ENCODE peak calls at places on chromosomes 12 and 14, in ten cellular contexts. One of them, this sample, is unnamed.

GRCh38 chr12:118135788-118136558 is at the start of gene PEBP1:
- DNase-seq in HCT116: peak; percentile 85
- DNase-seq in tibial nerve: peak; percentile 94
- DNase-seq in right lobe of liver: peak; percentile 98
- DNase-seq in neuronal stem cell: peak; percentile 75
- DNase-seq in pancreas: peak; percentile 96
- DNase-seq in left lung: peak; percentile 99
- DNase-seq in endothelial cell of umbilical vein: peak; percentile 94
- DNase-seq in body of pancreas: peak; percentile 96
- DNase-seq in esophagus squamous epithelium: peak; percentile 60
- DNase-seq in this sample: peak; percentile 98

GRCh38 chr12:108357834-108358579 is 18.9 kb upstream of the CMKLR1 start:
- DNase-seq in HCT116: no peak
- DNase-seq in tibial nerve: no peak
- DNase-seq in right lobe of liver: no peak
- DNase-seq in neuronal stem cell: no peak
- DNase-seq in pancreas: no peak
- DNase-seq in left lung: no peak
- DNase-seq in endothelial cell of umbilical vein: no peak
- DNase-seq in body of pancreas: no peak
- DNase-seq in esophagus squamous epithelium: no peak
- DNase-seq in this sample: no peak

GRCh38 chr14:60349663-60350365 is 100.8 kb downstream of the PPM1A start:
- DNase-seq in HCT116: peak; percentile 39
- DNase-seq in tibial nerve: no peak
- DNase-seq in right lobe of liver: no peak
- DNase-seq in neuronal stem cell: no peak
- DNase-seq in pancreas: no peak
- DNase-seq in left lung: no peak
- DNase-seq in endothelial cell of umbilical vein: peak; percentile 51
- DNase-seq in body of pancreas: peak; percentile 35
- DNase-seq in esophagus squamous epithelium: no peak
- DNase-seq in this sample: peak; percentile 29

GRCh38 chr12:56154818-56155217 is 2.4 kb downstream of the MYL6B start:
- DNase-seq in HCT116: no peak
- DNase-seq in tibial nerve: no peak
- DNase-seq in right lobe of liver: no peak
- DNase-seq in neuronal stem cell: no peak
- DNase-seq in pancreas: no peak
- DNase-seq in left lung: no peak
- DNase-seq in endothelial cell of umbilical vein: no peak
- DNase-seq in body of pancreas: no peak
- DNase-seq in esophagus squamous epithelium: no peak
- DNase-seq in this sample: no peak

GRCh38 chr12:116455540-116456306 is 103.5 kb upstream of the MAP1LC3B2 start:
- DNase-seq in HCT116: peak; percentile 85
- DNase-seq in tibial nerve: peak; percentile 74
- DNase-seq in right lobe of liver: no peak
- DNase-seq in neuronal stem cell: peak; percentile 58
- DNase-seq in pancreas: peak; percentile 41
- DNase-seq in left lung: no peak
- DNase-seq in endothelial cell of umbilical vein: peak; percentile 98
- DNase-seq in body of pancreas: peak; percentile 62
- DNase-seq in esophagus squamous epithelium: no peak
- DNase-seq in this sample: peak; percentile 47

GRCh38 chr12:105343836-105344235 is 13.3 kb downstream of the C12orf75 start:
- DNase-seq in HCT116: no peak
- DNase-seq in tibial nerve: no peak
- DNase-seq in right lobe of liver: no peak
- DNase-seq in neuronal stem cell: no peak
- DNase-seq in pancreas: no peak
- DNase-seq in left lung: no peak
- DNase-seq in endothelial cell of umbilical vein: no peak
- DNase-seq in body of pancreas: no peak
- DNase-seq in esophagus squamous epithelium: no peak
- DNase-seq in this sample: no peak

GRCh38 chr14:38481939-38482678 is 226.2 kb upstream of the CLEC14A start:
- DNase-seq in HCT116: no peak
- DNase-seq in tibial nerve: no peak
- DNase-seq in right lobe of liver: no peak
- DNase-seq in neuronal stem cell: no peak
- DNase-seq in pancreas: no peak
- DNase-seq in left lung: no peak
- DNase-seq in endothelial cell of umbilical vein: no peak
- DNase-seq in body of pancreas: no peak
- DNase-seq in esophagus squamous epithelium: no peak
- DNase-seq in this sample: no peak

GRCh38 chr14:58646479-58646878 is 8.7 kb downstream of the DACT1 start:
- DNase-seq in HCT116: no peak
- DNase-seq in tibial nerve: no peak
- DNase-seq in right lobe of liver: no peak
- DNase-seq in neuronal stem cell: no peak
- DNase-seq in pancreas: no peak
- DNase-seq in left lung: peak; percentile 62
- DNase-seq in endothelial cell of umbilical vein: no peak
- DNase-seq in body of pancreas: no peak
- DNase-seq in esophagus squamous epithelium: no peak
- DNase-seq in this sample: no peak

GRCh38 chr12:131583085-131583712 is 127.7 kb upstream of the SFSWAP start:
- DNase-seq in HCT116: no peak
- DNase-seq in tibial nerve: no peak
- DNase-seq in right lobe of liver: no peak
- DNase-seq in neuronal stem cell: no peak
- DNase-seq in pancreas: no peak
- DNase-seq in left lung: no peak
- DNase-seq in endothelial cell of umbilical vein: no peak
- DNase-seq in body of pancreas: no peak
- DNase-seq in esophagus squamous epithelium: no peak
- DNase-seq in this sample: no peak
- H3K27me3 ChIP-seq in HCT116: peaks cover 21% of the 10 kb centered on the region
- H3K27me3 ChIP-seq in tibial nerve: peaks cover 4% of the 10 kb centered on the region
- H3K27me3 ChIP-seq in right lobe of liver: no peaks in the 10 kb centered on the region
- H3K27me3 ChIP-seq in neuronal stem cell: peaks cover 2% of the 10 kb centered on the region
- H3K27me3 ChIP-seq in pancreas: peaks cover 4% of the 10 kb centered on the region
- H3K27me3 ChIP-seq in left lung: peaks cover 22% of the 10 kb centered on the region
- H3K27me3 ChIP-seq in endothelial cell of umbilical vein: no peaks in the 10 kb centered on the region
- H3K27me3 ChIP-seq in body of pancreas: peaks cover 5% of the 10 kb centered on the region
- H3K27me3 ChIP-seq in esophagus squamous epithelium: no peaks in the 10 kb centered on the region
- H3K27me3 ChIP-seq in this sample: peaks cover 6% of the 10 kb centered on the region

GRCh38 chr14:90816686-90817436 is 631 bp upstream of the TTC7B start:
- DNase-seq in HCT116: no peak
- DNase-seq in tibial nerve: no peak
- DNase-seq in right lobe of liver: no peak
- DNase-seq in neuronal stem cell: no peak
- DNase-seq in pancreas: peak; percentile 11
- DNase-seq in left lung: no peak
- DNase-seq in endothelial cell of umbilical vein: no peak
- DNase-seq in body of pancreas: no peak
- DNase-seq in esophagus squamous epithelium: no peak
- DNase-seq in this sample: no peak

GRCh38 chr14:90815817-90816662 is at the start of gene TTC7B:
- DNase-seq in HCT116: no peak
- DNase-seq in tibial nerve: no peak
- DNase-seq in right lobe of liver: no peak
- DNase-seq in neuronal stem cell: peak; percentile 51
- DNase-seq in pancreas: peak; percentile 29
- DNase-seq in left lung: peak; percentile 93
- DNase-seq in endothelial cell of umbilical vein: no peak
- DNase-seq in body of pancreas: peak; percentile 63
- DNase-seq in esophagus squamous epithelium: no peak
- DNase-seq in this sample: no peak

GRCh38 chr14:90818715-90819114 is 2.5 kb upstream of the TTC7B start:
- DNase-seq in HCT116: no peak
- DNase-seq in tibial nerve: no peak
- DNase-seq in right lobe of liver: no peak
- DNase-seq in neuronal stem cell: no peak
- DNase-seq in pancreas: no peak
- DNase-seq in left lung: no peak
- DNase-seq in endothelial cell of umbilical vein: no peak
- DNase-seq in body of pancreas: no peak
- DNase-seq in esophagus squamous epithelium: no peak
- DNase-seq in this sample: no peak

GRCh38 chr14:90814806-90815566 is 1.2 kb downstream of the TTC7B start:
- DNase-seq in HCT116: no peak
- DNase-seq in tibial nerve: no peak
- DNase-seq in right lobe of liver: peak; percentile 86
- DNase-seq in neuronal stem cell: no peak
- DNase-seq in pancreas: no peak
- DNase-seq in left lung: no peak
- DNase-seq in endothelial cell of umbilical vein: no peak
- DNase-seq in body of pancreas: peak; percentile 23
- DNase-seq in esophagus squamous epithelium: no peak
- DNase-seq in this sample: no peak

DNA sequence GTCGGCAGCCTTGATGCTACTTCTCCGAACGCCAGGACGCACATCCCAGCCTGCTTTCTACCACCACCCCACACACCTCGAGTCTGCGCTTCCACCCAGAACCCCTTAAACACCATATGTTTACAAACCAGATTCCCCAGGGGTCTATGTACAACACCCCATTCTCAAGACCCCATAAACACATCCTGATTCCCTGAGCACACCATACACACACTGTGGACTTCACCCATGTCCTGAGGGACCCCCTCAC is 738 bp downstream of the TTC7B start:
- DNase-seq in HCT116: no peak
- DNase-seq in tibial nerve: no peak
- DNase-seq in right lobe of liver: no peak
- DNase-seq in neuronal stem cell: no peak
- DNase-seq in pancreas: no peak
- DNase-seq in left lung: no peak
- DNase-seq in endothelial cell of umbilical vein: no peak
- DNase-seq in body of pancreas: no peak
- DNase-seq in esophagus squamous epithelium: no peak
- DNase-seq in this sample: no peak
- H3K4me3 ChIP-seq in HCT116: peak overlapping the region; percentile 72
- H3K4me3 ChIP-seq in tibial nerve: peak overlapping the region; percentile 75
- H3K4me3 ChIP-seq in right lobe of liver: peak overlapping the region; percentile 72
- H3K4me3 ChIP-seq in neuronal stem cell: peak overlapping the region; percentile 96
- H3K4me3 ChIP-seq in pancreas: peak overlapping the region; percentile 60
- H3K4me3 ChIP-seq in left lung: peak overlapping the region; percentile 48
- H3K4me3 ChIP-seq in endothelial cell of umbilical vein: peak overlapping the region; percentile 95
- H3K4me3 ChIP-seq in body of pancreas: peak overlapping the region; percentile 26
- H3K4me3 ChIP-seq in esophagus squamous epithelium: peak overlapping the region; percentile 80
- H3K4me3 ChIP-seq in this sample: no peak overlapping the region

GRCh38 chr12:122869207-122869973 is 26.5 kb downstream of the VPS37B start:
- DNase-seq in HCT116: no peak
- DNase-seq in tibial nerve: no peak
- DNase-seq in right lobe of liver: no peak
- DNase-seq in neuronal stem cell: no peak
- DNase-seq in pancreas: no peak
- DNase-seq in left lung: no peak
- DNase-seq in endothelial cell of umbilical vein: no peak
- DNase-seq in body of pancreas: no peak
- DNase-seq in esophagus squamous epithelium: no peak
- DNase-seq in this sample: no peak
- H3K27me3 ChIP-seq in HCT116: no peaks in the 10 kb centered on the region
- H3K27me3 ChIP-seq in tibial nerve: no peaks in the 10 kb centered on the region
- H3K27me3 ChIP-seq in right lobe of liver: no peaks in the 10 kb centered on the region
- H3K27me3 ChIP-seq in neuronal stem cell: no peaks in the 10 kb centered on the region
- H3K27me3 ChIP-seq in pancreas: no peaks in the 10 kb centered on the region
- H3K27me3 ChIP-seq in left lung: no peaks in the 10 kb centered on the region
- H3K27me3 ChIP-seq in endothelial cell of umbilical vein: no peaks in the 10 kb centered on the region
- H3K27me3 ChIP-seq in body of pancreas: no peaks in the 10 kb centered on the region
- H3K27me3 ChIP-seq in esophagus squamous epithelium: no peaks in the 10 kb centered on the region
- H3K27me3 ChIP-seq in this sample: no peaks in the 10 kb centered on the region

DNA sequence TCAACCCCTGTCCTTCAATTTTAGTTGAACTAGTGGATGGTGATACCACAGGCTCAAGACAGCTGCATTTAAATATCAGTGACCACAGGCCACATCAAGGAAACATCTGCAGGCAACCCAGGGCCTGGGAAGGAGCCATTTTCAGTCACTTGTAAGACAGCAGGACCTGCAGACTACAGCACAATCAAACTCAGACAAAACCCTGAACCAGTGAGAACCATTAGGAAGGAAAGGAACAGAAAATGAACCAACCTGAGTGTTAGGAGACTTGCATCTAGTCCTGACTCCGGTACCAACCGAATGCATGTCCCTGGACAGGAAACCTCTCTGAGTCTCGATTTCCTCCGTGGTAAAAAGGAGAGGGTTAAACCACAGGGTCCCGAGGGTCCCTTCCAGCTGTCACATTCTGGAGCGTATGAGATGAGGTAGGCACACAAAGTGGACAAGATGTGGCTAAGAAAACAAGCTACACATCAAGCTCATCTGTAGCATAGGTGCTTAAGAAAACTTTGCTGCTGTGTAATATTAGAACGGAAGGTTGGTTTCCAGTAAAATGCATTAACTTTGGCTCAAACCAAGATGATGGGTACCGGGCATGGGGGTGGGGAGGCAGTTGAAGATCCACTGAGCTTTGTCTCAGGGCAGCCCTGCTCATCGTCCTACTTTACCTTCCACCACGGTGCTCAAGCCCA is 1.6 kb upstream of the CDKN1B start:
- DNase-seq in HCT116: no peak
- DNase-seq in tibial nerve: no peak
- DNase-seq in right lobe of liver: no peak
- DNase-seq in neuronal stem cell: no peak
- DNase-seq in pancreas: no peak
- DNase-seq in left lung: no peak
- DNase-seq in endothelial cell of umbilical vein: peak; percentile 73
- DNase-seq in body of pancreas: no peak
- DNase-seq in esophagus squamous epithelium: no peak
- DNase-seq in this sample: no peak
- H3K4me3 ChIP-seq in HCT116: no peak overlapping the region
- H3K4me3 ChIP-seq in tibial nerve: no peak overlapping the region
- H3K4me3 ChIP-seq in right lobe of liver: peak overlapping the region; percentile 68
- H3K4me3 ChIP-seq in neuronal stem cell: no peak overlapping the region
- H3K4me3 ChIP-seq in pancreas: no peak overlapping the region
- H3K4me3 ChIP-seq in left lung: peak overlapping the region; percentile 90
- H3K4me3 ChIP-seq in endothelial cell of umbilical vein: no peak overlapping the region
- H3K4me3 ChIP-seq in body of pancreas: no peak overlapping the region
- H3K4me3 ChIP-seq in esophagus squamous epithelium: peak overlapping the region; percentile 77
- H3K4me3 ChIP-seq in this sample: no peak overlapping the region

This sample was measured in adrenal gland.